ENCODE peak calls at places on chromosomes 7 and 10, in eight cellular contexts. N is testis, F is heart left ventricle, W is stomach, I is tibial nerve, R is uterus, L is A549, S is ovary. H is an unnamed sample.

GRCh38 chr7:30727061-30727945 is 24.6 kb upstream of the INMT start:
- DNase-seq in I (no peak), S (no peak), R (no peak), N (no peak), F (no peak), L (no peak), W (no peak), H (peak; percentile 94)

GRCh38 chr10:119715628-119716505 is 10.0 kb upstream of the INPP5F start:
- DNase-seq in R (no peak), F (no peak), I (no peak), W (no peak), S (no peak), L (no peak), N (peak; percentile 34), H (no peak)

GRCh38 chr7:5492249-5493020 is 68.8 kb upstream of the TNRC18 start:
- DNase-seq in F (no peak), W (no peak), R (no peak), I (no peak), N (peak; percentile 68), L (no peak), S (no peak), H (peak; percentile 11)

GRCh38 chr7:105835441-105835840 is 41.0 kb downstream of the ATXN7L1 start:
- DNase-seq in I (no peak), N (no peak), W (no peak), L (no peak), S (no peak), R (no peak), F (no peak), H (no peak)

GRCh38 chr7:155916926-155917655 is 104.8 kb upstream of the SHH start:
- DNase-seq in R (no peak), N (no peak), S (no peak), L (no peak), I (no peak), F (no peak), W (peak; percentile 53), H (no peak)

GRCh38 chr10:99427566-99428150 is 2.8 kb downstream of the GOT1 start:
- DNase-seq in I (no peak), F (no peak), R (no peak), N (no peak), L (no peak), S (no peak), W (no peak), H (no peak)

GRCh38 chr7:14073543-14073942 is 84.1 kb upstream of the ETV1 start:
- DNase-seq in S (no peak), I (no peak), L (no peak), N (no peak), F (no peak), R (no peak), W (no peak), H (no peak)

GRCh38 chr7:92159-92767 is 100.1 kb upstream of the FAM20C start:
- DNase-seq in L (no peak), F (no peak), S (no peak), I (no peak), W (no peak), N (no peak), R (no peak), H (no peak)

GRCh38 chr10:99337261-99337905 is 8.2 kb downstream of the CNNM1 start:
- DNase-seq in S (no peak), F (no peak), R (no peak), W (no peak), I (no peak), L (no peak), N (peak; percentile 40), H (no peak)

GRCh38 chr10:4763960-4764428 is 62.0 kb upstream of the AKR1E2 start:
- DNase-seq in S (no peak), F (no peak), W (no peak), R (no peak), L (no peak), N (no peak), I (no peak), H (no peak)

GRCh38 chr10:21217748-21218367 is 307.6 kb downstream of the SKIDA1 start:
- DNase-seq in S (no peak), R (no peak), I (no peak), N (no peak), F (no peak), W (no peak), L (no peak), H (no peak)

GRCh38 chr7:128845987-128846386 is 15.8 kb downstream of the FLNC start:
- DNase-seq in W (no peak), R (no peak), S (no peak), F (no peak), I (no peak), N (no peak), L (no peak), H (no peak)

GRCh38 chr7:96177353-96177752 is 144.5 kb downstream of the SLC25A13 start:
- DNase-seq in F (no peak), R (no peak), N (no peak), I (no peak), W (no peak), S (no peak), L (no peak), H (no peak)

GRCh38 chr10:30751678-30752331 is 122.3 kb upstream of the LYZL2 start:
- DNase-seq in L (peak; percentile 77), S (peak; percentile 78), N (no peak), R (peak; percentile 82), I (peak; percentile 60), W (peak; percentile 31), F (peak; percentile 82), H (peak; percentile 79)

GRCh38 chr10:3260066-3260834 is 87.7 kb upstream of the PITRM1 start:
- DNase-seq in I (no peak), F (no peak), R (no peak), W (no peak), N (no peak), L (no peak), S (no peak), H (no peak)

GRCh38 chr7:158995514-158995913 is 139.2 kb downstream of the DYNC2I1 start:
- DNase-seq in F (no peak), W (no peak), S (no peak), N (no peak), L (no peak), I (no peak), R (no peak), H (no peak)

GRCh38 chr7:131327049-131327625 is 539 bp upstream of the MKLN1 start:
- DNase-seq in R (no peak), N (peak; percentile 70), W (no peak), I (peak; percentile 65), L (peak; percentile 64), S (no peak), F (no peak), H (peak; percentile 67)

GRCh38 chr10:125057158-125058001 is 103.0 kb downstream of the CTBP2 start:
- DNase-seq in F (peak; percentile 70), R (peak; percentile 85), N (peak; percentile 70), W (no peak), S (peak; percentile 82), I (peak; percentile 76), L (no peak), H (peak; percentile 69)

GRCh38 chr7:74527842-74528241 is 74.1 kb downstream of the GTF2IRD1 start:
- DNase-seq in I (no peak), L (no peak), R (no peak), S (no peak), W (peak; percentile 90), F (no peak), N (no peak), H (no peak)

GRCh38 chr7:69739906-69740545 is 141.8 kb downstream of the AUTS2 start:
- DNase-seq in N (peak; percentile 33), S (peak; percentile 25), F (peak; percentile 81), I (peak; percentile 32), W (no peak), R (no peak), L (no peak), H (peak; percentile 63)

GRCh38 chr10:65341323-65341922 is 1584.4 kb upstream of the LRRTM3 start:
- DNase-seq in R (no peak), S (no peak), I (peak; percentile 22), W (no peak), F (no peak), N (no peak), L (no peak), H (no peak)

GRCh38 chr7:50358306-50358705 is 53.8 kb downstream of the IKZF1 start:
- DNase-seq in S (no peak), I (no peak), W (no peak), R (no peak), N (no peak), F (no peak), L (no peak), H (no peak)

GRCh38 chr7:27739301-27739913 is 555 bp upstream of the TAX1BP1 start:
- DNase-seq in F (no peak), L (peak; percentile 30), W (no peak), N (no peak), R (no peak), S (no peak), I (peak; percentile 17), H (no peak)

GRCh38 chr7:80134536-80135305 is at the start of gene GNAI1:
- DNase-seq in F (peak; percentile 66), N (peak; percentile 84), L (peak; percentile 58), W (peak; percentile 68), R (peak; percentile 76), S (peak; percentile 86), I (no peak), H (peak; percentile 50)
- TF ChIP-seq POLR2A in F (no peak), N (peak; percentile 69), L (peak; percentile 77), W (no peak), R (peak; percentile 54), S (peak; percentile 30), I (peak; percentile 48), H (no peak)

DNA sequence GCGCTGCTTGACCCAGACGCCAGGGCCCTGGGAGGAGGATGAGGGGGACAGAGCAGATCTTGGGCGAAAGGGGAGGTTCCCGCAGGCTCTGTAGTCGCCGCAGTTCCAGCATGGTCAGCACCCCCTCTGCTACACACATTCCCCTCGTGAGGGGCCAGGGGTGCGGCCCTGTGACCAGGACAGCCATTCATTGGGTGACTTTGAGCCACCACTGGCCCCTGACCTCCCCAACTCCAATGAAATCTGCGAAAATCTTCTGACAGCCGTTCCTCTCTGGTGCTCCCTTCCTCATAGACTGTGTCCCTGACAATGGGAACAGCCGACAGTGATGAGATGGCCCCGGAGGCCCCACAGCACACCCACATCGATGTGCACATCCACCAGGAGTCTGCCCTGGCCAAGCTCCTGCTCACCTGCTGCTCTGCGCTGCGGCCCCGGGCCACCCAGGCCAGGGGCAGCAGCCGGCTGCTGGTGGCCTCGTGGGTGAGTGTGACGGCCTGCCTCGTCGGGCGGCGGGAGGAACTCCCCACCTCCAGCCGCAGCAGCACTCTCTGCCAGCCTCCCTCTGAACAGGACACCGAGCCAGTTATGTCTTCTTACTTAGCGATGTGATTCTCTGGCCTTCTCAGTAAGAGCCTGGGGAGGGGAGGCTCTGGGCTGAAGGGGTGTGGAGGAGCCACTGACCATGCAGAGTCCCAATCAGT is 825 bp downstream of the TMEM176A start:
- DNase-seq in R (no peak), I (no peak), F (peak; percentile 35), N (no peak), L (no peak), S (no peak), W (no peak), H (no peak)
- H3K4me3 ChIP-seq in R (peak overlapping the region; percentile 30), I (peak overlapping the region; percentile 58), F (peak overlapping the region; percentile 68), N (peak overlapping the region; percentile 54), L (no peak overlapping the region), S (peak overlapping the region; percentile 55), W (peak overlapping the region; percentile 53), H (no peak overlapping the region)

GRCh38 chr10:80408198-80409085 is at the start of gene PRXL2A:
- DNase-seq in F (peak; percentile 89), S (peak; percentile 88), I (peak; percentile 59), W (peak; percentile 81), R (peak; percentile 82), L (peak; percentile 92), N (peak; percentile 95), H (peak; percentile 68)
- TF ChIP-seq CTCF in F (no peak), S (no peak), I (no peak), W (no peak), R (no peak), L (no peak), N (no peak), H (no peak)

GRCh38 chr7:23298885-23299769 is at the start of gene MALSU1:
- DNase-seq in F (peak; percentile 98), L (peak; percentile 92), S (peak; percentile 97), W (peak; percentile 98), R (peak; percentile 96), N (peak; percentile 99), I (peak; percentile 97), H (peak; percentile 100)
- TF ChIP-seq POLR2A in F (peak; percentile 14), L (peak; percentile 96), S (peak; percentile 96), W (peak; percentile 4), R (peak; percentile 90), N (peak; percentile 28), I (peak; percentile 92), H (peak; percentile 98)